ENCODE peak calls at places on chromosomes 16 and 17, in ten cellular contexts. Q is T-helper 2 cell; W is NCI-H1930; O is activated CD4-positive, alpha-beta T cell treated with anti-CD3 and anti-CD28 coated beads for 24 hours; Y is CD4-positive, alpha-beta T cell; J is activated naive CD8-positive, alpha-beta T cell treated with anti-CD3 and anti-CD28 coated beads for 36 hours; B is memory B cell; I is NCI-H460; M is BJ; L is germinal center. G is an unnamed sample.

GRCh38 chr16:23595951-23596720 is at the start of gene NDUFAB1:
- DNase-seq in W (peak; percentile 80), B (peak; percentile 93), L (peak; percentile 89), Y (peak; percentile 87), I (peak; percentile 83), Q (peak; percentile 77), O (peak; percentile 91), J (peak; percentile 95), M (peak; percentile 32), G (peak; percentile 77)

GRCh38 chr16:57982345-57982744 is 11.4 kb upstream of the CNGB1 start:
- DNase-seq in I (no peak), L (no peak), W (no peak), B (no peak), Y (no peak), J (no peak), O (no peak), M (no peak), Q (no peak), G (no peak)

GRCh38 chr16:50446861-50447260 is 78.1 kb upstream of the BRD7 start:
- DNase-seq in Q (no peak), W (no peak), I (no peak), B (no peak), M (no peak), O (no peak), Y (no peak), L (no peak), J (no peak), G (no peak)

GRCh38 chr16:1643521-1643920 is 31.4 kb downstream of the CRAMP1 start:
- DNase-seq in L (no peak), Q (no peak), O (no peak), B (no peak), M (no peak), I (no peak), W (no peak), J (no peak), Y (no peak), G (no peak)

GRCh38 chr17:36850794-36851193 is 86.5 kb upstream of the LHX1 start:
- DNase-seq in B (no peak), J (no peak), W (no peak), M (peak; percentile 9), I (no peak), O (peak; percentile 5), Q (no peak), L (no peak), Y (no peak), G (peak; percentile 21)

GRCh38 chr16:89407925-89408300 is 82.4 kb downstream of the ANKRD11 start:
- DNase-seq in Q (no peak), W (no peak), Y (no peak), J (no peak), B (no peak), O (no peak), L (no peak), M (no peak), I (no peak), G (no peak)

GRCh38 chr16:19389246-19389645 is 28.4 kb upstream of the TMC5 start:
- DNase-seq in M (no peak), Y (no peak), W (peak; percentile 46), L (peak; percentile 69), B (peak; percentile 36), O (peak; percentile 53), I (peak; percentile 38), Q (no peak), J (peak; percentile 30), G (peak; percentile 2)

GRCh38 chr17:66310528-66311148 is 8.2 kb downstream of the PRKCA start:
- DNase-seq in J (peak; percentile 27), I (no peak), B (no peak), O (peak; percentile 30), W (no peak), Q (no peak), L (no peak), M (no peak), Y (no peak), G (no peak)

GRCh38 chr16:9908613-9909012 is 273.6 kb downstream of the GRIN2A start:
- DNase-seq in J (no peak), W (no peak), Y (no peak), I (no peak), Q (no peak), O (no peak), M (no peak), B (no peak), L (no peak), G (no peak)

GRCh38 chr17:56142325-56142724 is 10.9 kb upstream of the ANKFN1 start:
- DNase-seq in M (peak; percentile 75), O (no peak), J (no peak), L (no peak), Q (no peak), Y (no peak), W (no peak), B (no peak), I (no peak), G (peak; percentile 35)

GRCh38 chr17:17500999-17501605 is 4.9 kb upstream of the RASD1 start:
- DNase-seq in L (no peak), I (no peak), O (no peak), M (no peak), J (no peak), W (no peak), Y (no peak), B (no peak), Q (no peak), G (no peak)

GRCh38 chr17:1882836-1883235 is 53.0 kb downstream of the RPA1 start:
- DNase-seq in W (no peak), B (peak; percentile 39), L (peak; percentile 46), M (no peak), J (no peak), I (peak; percentile 36), Q (no peak), Y (no peak), O (no peak), G (peak; percentile 25)